ENCODE peak calls at places on chromosomes 1 and 21, in nine cellular contexts. V is NCI-H524; D is hypothalamus; L is activated T-helper 2 cell treated with anti-CD3 and anti-CD28 coated beads, Interferon-gamma antibody, Interleukin-2, Interleukin-4, amounts not matched to agents 10 μg/mL and 5 μg/mL and 100 μg/mL, durations not matched to agents 14 hours and 24 hours and 36 hours; Z is foreskin fibroblast; U is activated CD8-positive, alpha-beta T cell treated with anti-CD3 and anti-CD28 coated beads for 36 hours; G is activated T-helper 1 cell treated with anti-CD3 and anti-CD28 coated beads, Interleukin-12 subunit alpha, Interleukin-12 subunit beta, Interleukin-2, Interleukin-4 antibody, amounts not matched to agents 30 ng/mL and 10 ng/mL and 1 ng/mL, durations not matched to agents 14 hours and 24 hours and 36 hours; Q is activated CD4-positive, alpha-beta T cell treated with anti-CD3 and anti-CD28 coated beads, Interleukin-2, amount 50 U/mL, for 48 hours; M is CD4-positive, alpha-beta T cell. C is an unnamed sample.
A peak's percentile ranks its signal among the peaks of the same experiment; 100 is the strongest.

GRCh38 chr1:38477811-38478210 is 381.8 kb downstream of the RRAGC start:
- DNase-seq in V (no peak), D (no peak), L (no peak), Z (no peak), U (no peak), G (no peak), Q (no peak), M (no peak), C (no peak)

GRCh38 chr1:116290085-116290670 is 82.9 kb upstream of the ATP1A1 start:
- DNase-seq in V (no peak), D (no peak), L (no peak), Z (peak; percentile 38), U (no peak), G (no peak), Q (no peak), M (no peak), C (no peak)

GRCh38 chr1:89672489-89673183 is 39.7 kb downstream of the LRRC8C start:
- DNase-seq in V (no peak), D (no peak), L (no peak), Z (peak; percentile 31), U (no peak), G (no peak), Q (no peak), M (no peak), C (no peak)

GRCh38 chr1:85464497-85465098 is 361 bp downstream of the DDAH1 start:
- DNase-seq in V (peak; percentile 47), D (peak; percentile 57), L (peak; percentile 10), Z (peak; percentile 91), U (peak; percentile 71), G (no peak), Q (peak; percentile 15), M (no peak), C (peak; percentile 72)

GRCh38 chr1:163928649-163929048 is 606.9 kb downstream of the NUF2 start:
- DNase-seq in V (no peak), D (no peak), L (no peak), Z (no peak), U (no peak), G (no peak), Q (no peak), M (no peak), C (no peak)

GRCh38 chr1:236821111-236821625 is 26.1 kb downstream of the MTR start:
- DNase-seq in V (peak; percentile 28), D (no peak), L (no peak), Z (no peak), U (no peak), G (no peak), Q (no peak), M (no peak), C (no peak)

GRCh38 chr1:167056529-167057296 is 33.5 kb downstream of the GPA33 start:
- DNase-seq in V (peak; percentile 80), D (no peak), L (no peak), Z (no peak), U (no peak), G (no peak), Q (no peak), M (no peak), C (no peak)

GRCh38 chr1:15368888-15369287 is 40.8 kb upstream of the EFHD2 start:
- DNase-seq in V (no peak), D (no peak), L (no peak), Z (no peak), U (no peak), G (no peak), Q (no peak), M (no peak), C (no peak)

GRCh38 chr1:64469614-64469976 is 334 bp upstream of the CACHD1 start:
- DNase-seq in V (peak; percentile 29), D (no peak), L (no peak), Z (peak; percentile 35), U (peak; percentile 4), G (no peak), Q (peak; percentile 3), M (no peak), C (no peak)

GRCh38 chr21:45560106-45561021 is 18.1 kb upstream of the SLC19A1 start:
- DNase-seq in V (no peak), D (no peak), L (no peak), Z (no peak), U (no peak), G (no peak), Q (no peak), M (no peak), C (no peak)

GRCh38 chr21:17250651-17251294 is 262.1 kb upstream of the CXADR start:
- DNase-seq in V (peak; percentile 34), D (no peak), L (no peak), Z (peak; percentile 17), U (no peak), G (no peak), Q (no peak), M (no peak), C (no peak)

C was measured in GM20000.